ENCODE peak calls at places on chromosomes 1 and 21, in four cellular contexts. G, K, W and T are unnamed samples.

GRCh38 chr1:41399148-41399795 is 38.0 kb downstream of the FOXO6 start:
- DNase-seq in G (no peak), K (no peak), W (peak; percentile 58), T (no peak)

GRCh38 chr1:17893891-17894631 is 138.9 kb downstream of the ACTL8 start:
- DNase-seq in G (no peak), K (no peak), W (no peak), T (no peak)

GRCh38 chr1:121516279-121516967 is 331.6 kb downstream of the SRGAP2C start:
- DNase-seq in G (no peak), K (peak; percentile 74), W (peak; percentile 25), T (peak; percentile 95)

GRCh38 chr1:231395051-231395995 is 26.8 kb downstream of the EGLN1 start:
- DNase-seq in G (peak; percentile 98), K (no peak), W (no peak), T (no peak)

GRCh38 chr1:19646366-19646765 is 2.3 kb downstream of the NBL1 start:
- DNase-seq in G (peak; percentile 56), K (no peak), W (no peak), T (no peak)

GRCh38 chr1:68081775-68082283 is 31.4 kb upstream of the DIRAS3 start:
- DNase-seq in G (peak; percentile 7), K (no peak), W (no peak), T (no peak)

GRCh38 chr21:41976611-41977010 is 22.8 kb upstream of the C2CD2 start:
- DNase-seq in G (no peak), K (no peak), W (no peak), T (no peak)

GRCh38 chr21:44288251-44289110 is 2.8 kb downstream of the AIRE start:
- DNase-seq in G (no peak), K (no peak), W (no peak), T (no peak)

GRCh38 chr1:182098301-182098700 is 36.8 kb upstream of the ZNF648 start:
- DNase-seq in G (no peak), K (no peak), W (no peak), T (no peak)

GRCh38 chr1:211133841-211134669 is at the start of gene KCNH1:
- DNase-seq in G (peak; percentile 87), K (peak; percentile 70), W (peak; percentile 78), T (peak; percentile 72)

GRCh38 chr21:39386194-39386593 is 37.3 kb upstream of the HMGN1 start:
- DNase-seq in G (no peak), K (no peak), W (peak; percentile 49), T (no peak)

GRCh38 chr1:102181341-102181740 is 184.6 kb upstream of the OLFM3 start:
- DNase-seq in G (no peak), K (no peak), W (no peak), T (no peak)

GRCh38 chr1:71667224-71667623 is 586.4 kb upstream of the ZRANB2 start:
- DNase-seq in G (peak; percentile 44), K (no peak), W (no peak), T (no peak)

GRCh38 chr1:216457356-216457755 is 34.1 kb upstream of the USH2A start:
- DNase-seq in G (no peak), K (no peak), W (no peak), T (no peak)

GRCh38 chr1:173856903-173857302 is 10.9 kb downstream of the GAS5 start:
- DNase-seq in G (no peak), K (no peak), W (no peak), T (no peak)

GRCh38 chr1:32619701-32620485 is 30.5 kb downstream of the ZBTB8OS start:
- DNase-seq in G (peak; percentile 31), K (no peak), W (no peak), T (peak; percentile 15)

GRCh38 chr1:175690926-175691325 is 52.5 kb downstream of the TNR start:
- DNase-seq in G (no peak), K (no peak), W (no peak), T (no peak)

GRCh38 chr21:36966846-36967657 is 583 bp upstream of the HLCS start:
- DNase-seq in G (peak; percentile 18), K (no peak), W (no peak), T (no peak)

GRCh38 chr21:35088235-35088865 is 39.2 kb upstream of the RUNX1 start:
- DNase-seq in G (peak; percentile 49), K (no peak), W (no peak), T (no peak)

GRCh38 chr1:163231385-163231784 is 28.7 kb upstream of the RGS5 start:
- DNase-seq in G (peak; percentile 69), K (no peak), W (no peak), T (no peak)

DNA sequence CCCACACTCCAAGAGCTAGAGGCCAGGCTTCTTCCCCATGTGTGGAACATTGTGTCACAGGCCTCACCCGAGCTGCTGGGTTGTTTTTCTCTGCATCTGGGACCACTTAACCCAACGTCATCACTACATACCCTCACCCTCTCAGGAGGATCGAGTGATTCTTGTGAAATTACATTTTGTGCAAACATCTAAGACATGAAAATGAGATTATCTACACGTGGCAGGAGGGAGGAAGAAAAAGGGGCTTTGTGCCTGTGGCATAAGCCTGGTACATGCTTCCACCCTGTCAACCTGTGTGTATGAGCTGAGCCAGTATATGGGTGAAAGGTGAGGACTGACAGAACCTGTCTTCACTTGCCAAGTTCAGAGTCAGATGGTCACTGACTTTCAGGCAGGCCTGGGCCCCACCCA is 1.6 kb downstream of the CPT2 start:
- DNase-seq in G (peak; percentile 73), K (no peak), W (no peak), T (no peak)
- H3K4me3 ChIP-seq in G (peak overlapping the region; percentile 88), K (no peak overlapping the region), W (peak overlapping the region; percentile 90), T (no peak overlapping the region)

GRCh38 chr1:83631836-83632235 is 367.1 kb downstream of the TTLL7 start:
- DNase-seq in G (no peak), K (no peak), W (no peak), T (no peak)

GRCh38 chr1:83627045-83627444 is 371.9 kb downstream of the TTLL7 start:
- DNase-seq in G (no peak), K (no peak), W (no peak), T (no peak)

GRCh38 chr1:83626603-83627002 is 372.3 kb downstream of the TTLL7 start:
- DNase-seq in G (no peak), K (no peak), W (no peak), T (no peak)
- H3K4me3 ChIP-seq in G (no peak overlapping the region), K (no peak overlapping the region), W (no peak overlapping the region), T (no peak overlapping the region)

DNA sequence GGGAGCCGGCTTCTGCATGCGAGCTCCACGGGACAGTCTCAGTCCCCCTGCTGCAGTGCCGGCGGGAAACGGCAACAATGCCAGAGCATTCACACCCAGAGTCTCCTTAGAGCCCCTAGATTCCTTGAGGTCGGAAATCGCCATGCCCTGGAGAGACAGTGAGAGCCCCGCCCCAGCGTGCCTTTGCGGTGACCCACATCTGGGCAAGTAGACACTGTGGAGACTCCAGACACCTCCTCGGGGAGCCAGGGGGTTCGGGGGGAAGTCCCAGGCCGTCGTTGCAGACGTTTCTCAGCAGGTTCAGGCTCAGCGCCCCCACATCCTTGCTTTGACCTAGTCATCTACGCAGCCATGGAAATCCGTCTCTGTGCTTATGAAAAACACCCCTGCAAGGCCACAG is 81.3 kb upstream of the ARHGEF16 start:
- DNase-seq in G (peak; percentile 53), K (no peak), W (no peak), T (no peak)
- H3K4me3 ChIP-seq in G (no peak overlapping the region), K (no peak overlapping the region), W (no peak overlapping the region), T (no peak overlapping the region)

DNA sequence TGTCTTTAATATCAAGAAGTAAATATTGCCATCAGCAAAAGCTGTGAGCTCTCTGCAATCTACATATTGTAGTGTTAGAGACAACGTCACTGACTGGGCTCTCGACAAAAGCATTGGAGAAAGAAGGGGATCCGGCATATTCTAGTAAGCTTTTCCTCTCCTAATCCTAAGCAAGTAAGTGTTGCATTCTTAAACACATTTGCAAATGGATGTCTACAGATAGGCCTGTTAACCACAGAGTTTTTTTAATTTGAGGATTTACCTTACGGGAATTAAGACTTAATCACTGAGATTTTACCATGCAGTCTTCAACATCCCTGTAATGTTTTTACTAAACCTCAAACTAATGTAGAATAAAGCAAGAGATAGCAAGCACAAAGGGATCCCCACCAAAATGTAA is 426.5 kb upstream of the CAMK1G start:
- DNase-seq in G (no peak), K (no peak), W (no peak), T (no peak)
- H3K4me3 ChIP-seq in G (no peak overlapping the region), K (no peak overlapping the region), W (no peak overlapping the region), T (no peak overlapping the region)

GRCh38 chr1:58849556-58849955 is 65.7 kb upstream of the JUN start:
- DNase-seq in G (no peak), K (no peak), W (no peak), T (no peak)
- H3K4me3 ChIP-seq in G (peak overlapping the region; percentile 34), K (no peak overlapping the region), W (no peak overlapping the region), T (no peak overlapping the region)